ENCODE peak calls at places on chromosomes 16 and 17, in eight cellular contexts. D is dorsolateral prefrontal cortex, M is cardiac fibroblast, G is PC-9, N is cardiac muscle cell, S is AG04450, U is HFF-Myc, H is AG10803. L is an unnamed sample.

GRCh38 chr17:82097187-82097918 is 683 bp downstream of the FASN start:
- DNase-seq in D (no peak), M (peak), G (peak), N (peak), S (no peak), U (no peak), H (peak), L (no peak)

GRCh38 chr16:8816967-8817662 is 19.5 kb downstream of the PMM2 start:
- DNase-seq in D (no peak), M (no peak), G (no peak), N (no peak), S (no peak), U (no peak), H (peak), L (no peak)

GRCh38 chr17:81310963-81311550 is 15.9 kb upstream of the SLC38A10 start:
- DNase-seq in D (no peak), M (no peak), G (no peak), N (no peak), S (no peak), U (no peak), H (no peak), L (no peak)

GRCh38 chr17:48439875-48440505 is 10.0 kb upstream of the SKAP1 start:
- DNase-seq in D (no peak), M (no peak), G (no peak), N (peak), S (no peak), U (no peak), H (no peak), L (no peak)

GRCh38 chr16:85162478-85163277 is 50.4 kb upstream of the CIBAR2 start:
- DNase-seq in D (no peak), M (peak), G (no peak), N (peak), S (peak), U (no peak), H (peak), L (no peak)

GRCh38 chr17:45135978-45136791 is 698 bp downstream of the ACBD4 start:
- DNase-seq in D (no peak), M (no peak), G (no peak), N (no peak), S (no peak), U (no peak), H (no peak), L (no peak)

GRCh38 chr17:47941998-47942490 is 673 bp downstream of the PNPO start:
- DNase-seq in D (no peak), M (no peak), G (no peak), N (no peak), S (no peak), U (no peak), H (no peak), L (no peak)

GRCh38 chr16:84519855-84520254 is 15.4 kb upstream of the MEAK7 start:
- DNase-seq in D (no peak), M (no peak), G (no peak), N (no peak), S (no peak), U (no peak), H (no peak), L (no peak)

GRCh38 chr16:52621651-52622050 is 74.7 kb upstream of the TOX3 start:
- DNase-seq in D (no peak), M (no peak), G (no peak), N (no peak), S (no peak), U (no peak), H (no peak), L (no peak)

GRCh38 chr16:47386201-47386718 is 74.6 kb downstream of the ITFG1 start:
- DNase-seq in D (no peak), M (no peak), G (no peak), N (no peak), S (no peak), U (no peak), H (no peak), L (no peak)

GRCh38 chr17:36036240-36036639 is 18.5 kb upstream of the CCL23 start:
- DNase-seq in D (no peak), M (no peak), G (no peak), N (no peak), S (no peak), U (no peak), H (no peak), L (no peak)

GRCh38 chr17:539048-539447 is 175.6 kb downstream of the VPS53 start:
- DNase-seq in D (no peak), M (no peak), G (no peak), N (no peak), S (no peak), U (no peak), H (no peak), L (no peak)

GRCh38 chr17:71970312-71970711 is 150.5 kb upstream of the SOX9 start:
- DNase-seq in D (no peak), M (peak), G (peak), N (no peak), S (no peak), U (no peak), H (no peak), L (no peak)

GRCh38 chr17:74702132-74702876 is 10.4 kb downstream of the CD300LF start:
- DNase-seq in D (no peak), M (no peak), G (no peak), N (no peak), S (no peak), U (no peak), H (no peak), L (no peak)

GRCh38 chr17:9371019-9371418 is 204.6 kb downstream of the STX8 start:
- DNase-seq in D (no peak), M (peak), G (peak), N (peak), S (no peak), U (no peak), H (peak), L (peak)

GRCh38 chr17:56699186-56699895 is 105.8 kb downstream of the NOG start:
- DNase-seq in D (no peak), M (peak), G (peak), N (peak), S (peak), U (peak), H (peak), L (peak)

GRCh38 chr16:3068486-3068885 is 3.0 kb downstream of the IL32 start:
- DNase-seq in D (no peak), M (no peak), G (no peak), N (no peak), S (no peak), U (no peak), H (no peak), L (no peak)

GRCh38 chr16:75108792-75109731 is 7.5 kb downstream of the LDHD start:
- DNase-seq in D (peak), M (peak), G (peak), N (peak), S (peak), U (peak), H (peak), L (peak)

GRCh38 chr17:65987988-65988387 is 203.9 kb downstream of the CEP112 start:
- DNase-seq in D (no peak), M (peak), G (peak), N (peak), S (peak), U (peak), H (peak), L (peak)

GRCh38 chr16:10895053-10895946 is 18.3 kb downstream of the CIITA start:
- DNase-seq in D (no peak), M (peak), G (no peak), N (peak), S (no peak), U (no peak), H (peak), L (peak)

GRCh38 chr16:49643429-49644142 is 212.3 kb downstream of the ZNF423 start:
- DNase-seq in D (no peak), M (peak), G (no peak), N (peak), S (no peak), U (no peak), H (peak), L (peak)

GRCh38 chr16:83903739-83904138 is 4.8 kb downstream of the MLYCD start:
- DNase-seq in D (no peak), M (peak), G (no peak), N (peak), S (no peak), U (no peak), H (peak), L (no peak)

GRCh38 chr16:88325976-88326375 is 56.8 kb upstream of the ZNF469 start:
- DNase-seq in D (no peak), M (no peak), G (no peak), N (no peak), S (no peak), U (no peak), H (no peak), L (no peak)

GRCh38 chr17:28849281-28849680 is 5.5 kb upstream of the ERAL1 start:
- DNase-seq in D (no peak), M (no peak), G (no peak), N (no peak), S (no peak), U (no peak), H (no peak), L (no peak)

GRCh38 chr17:78476973-78477372 is 98.5 kb downstream of the PGS1 start:
- DNase-seq in D (no peak), M (no peak), G (peak), N (no peak), S (no peak), U (no peak), H (no peak), L (no peak)

GRCh38 chr17:48530208-48530886 is 464 bp downstream of the HOXB1 start:
- DNase-seq in D (no peak), M (no peak), G (no peak), N (no peak), S (no peak), U (no peak), H (no peak), L (no peak)

GRCh38 chr17:13626703-13627102 is 25.0 kb upstream of the HS3ST3A1 start:
- DNase-seq in D (no peak), M (peak), G (no peak), N (peak), S (peak), U (peak), H (peak), L (peak)

GRCh38 chr16:14505846-14506245 is 124.2 kb downstream of the PARN start:
- DNase-seq in D (no peak), M (peak), G (peak), N (peak), S (no peak), U (no peak), H (peak), L (no peak)

GRCh38 chr17:6187836-6188235 is 117.7 kb downstream of the WSCD1 start:
- DNase-seq in D (no peak), M (no peak), G (no peak), N (no peak), S (no peak), U (no peak), H (no peak), L (peak)

GRCh38 chr17:73142763-73143395 is 21.9 kb upstream of the SSTR2 start:
- DNase-seq in D (no peak), M (peak), G (no peak), N (peak), S (no peak), U (peak), H (peak), L (no peak)

GRCh38 chr17:47948706-47949196 is 7.4 kb downstream of the PNPO start:
- DNase-seq in D (no peak), M (no peak), G (peak), N (no peak), S (no peak), U (no peak), H (no peak), L (no peak)

GRCh38 chr17:63444457-63444856 is 1.6 kb downstream of the CYB561 start:
- DNase-seq in D (no peak), M (no peak), G (no peak), N (no peak), S (no peak), U (no peak), H (no peak), L (no peak)

GRCh38 chr17:19382581-19383444 is 4.2 kb downstream of the MFAP4 start:
- DNase-seq in D (peak), M (no peak), G (no peak), N (peak), S (no peak), U (no peak), H (no peak), L (no peak)

GRCh38 chr16:17339764-17340541 is 130.8 kb downstream of the XYLT1 start:
- DNase-seq in D (no peak), M (no peak), G (peak), N (no peak), S (no peak), U (no peak), H (no peak), L (no peak)

GRCh38 chr17:76107507-76107906 is 3.9 kb upstream of the EXOC7 start:
- DNase-seq in D (no peak), M (peak), G (no peak), N (peak), S (no peak), U (no peak), H (no peak), L (no peak)

GRCh38 chr17:44220211-44221071 is 966 bp upstream of the UBTF start:
- DNase-seq in D (no peak), M (peak), G (no peak), N (peak), S (no peak), U (no peak), H (peak), L (no peak)

GRCh38 chr17:40321502-40322416 is 12.8 kb downstream of the RARA start:
- DNase-seq in D (no peak), M (no peak), G (no peak), N (no peak), S (no peak), U (no peak), H (no peak), L (no peak)

GRCh38 chr17:81902023-81902652 is at the start of gene NPB:
- DNase-seq in D (no peak), M (no peak), G (no peak), N (peak), S (no peak), U (no peak), H (no peak), L (no peak)

DNA sequence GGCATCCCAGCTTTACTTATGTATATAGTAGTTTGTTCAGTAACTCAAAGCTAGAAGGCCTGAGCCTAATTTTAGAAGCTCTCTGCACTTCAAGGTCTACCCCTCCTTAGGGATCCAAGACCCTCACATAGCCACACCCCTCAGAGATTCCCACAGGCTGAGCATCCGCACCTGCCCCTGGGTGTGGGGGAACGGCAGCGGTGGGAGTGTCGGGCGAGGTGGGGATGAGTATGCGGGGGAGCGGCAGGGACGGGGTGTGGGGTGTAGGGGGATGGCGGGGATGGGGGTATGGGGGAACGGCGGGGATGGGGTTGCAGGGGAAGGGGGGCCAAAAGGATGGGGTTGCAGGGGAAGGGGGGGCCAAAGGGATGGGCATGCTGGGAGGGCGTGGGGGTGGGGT is 24.9 kb upstream of the BEAN1 start:
- DNase-seq in D (no peak), M (no peak), G (no peak), N (no peak), S (no peak), U (no peak), H (no peak), L (no peak)
- H3K4me3 ChIP-seq in D (no peak), M (no peak), G (no peak), N (no peak), S (no peak), U (no peak), H (no peak), L (no peak)

GRCh38 chr16:27748868-27749546 is 199.1 kb downstream of the KATNIP start:
- DNase-seq in D (no peak), M (peak), G (peak), N (peak), S (peak), U (peak), H (peak), L (peak)
- TF ChIP-seq CTCF in D (peak), M (peak), G (no peak), N (peak), S (peak), U (peak), H (peak), L (peak)

DNA sequence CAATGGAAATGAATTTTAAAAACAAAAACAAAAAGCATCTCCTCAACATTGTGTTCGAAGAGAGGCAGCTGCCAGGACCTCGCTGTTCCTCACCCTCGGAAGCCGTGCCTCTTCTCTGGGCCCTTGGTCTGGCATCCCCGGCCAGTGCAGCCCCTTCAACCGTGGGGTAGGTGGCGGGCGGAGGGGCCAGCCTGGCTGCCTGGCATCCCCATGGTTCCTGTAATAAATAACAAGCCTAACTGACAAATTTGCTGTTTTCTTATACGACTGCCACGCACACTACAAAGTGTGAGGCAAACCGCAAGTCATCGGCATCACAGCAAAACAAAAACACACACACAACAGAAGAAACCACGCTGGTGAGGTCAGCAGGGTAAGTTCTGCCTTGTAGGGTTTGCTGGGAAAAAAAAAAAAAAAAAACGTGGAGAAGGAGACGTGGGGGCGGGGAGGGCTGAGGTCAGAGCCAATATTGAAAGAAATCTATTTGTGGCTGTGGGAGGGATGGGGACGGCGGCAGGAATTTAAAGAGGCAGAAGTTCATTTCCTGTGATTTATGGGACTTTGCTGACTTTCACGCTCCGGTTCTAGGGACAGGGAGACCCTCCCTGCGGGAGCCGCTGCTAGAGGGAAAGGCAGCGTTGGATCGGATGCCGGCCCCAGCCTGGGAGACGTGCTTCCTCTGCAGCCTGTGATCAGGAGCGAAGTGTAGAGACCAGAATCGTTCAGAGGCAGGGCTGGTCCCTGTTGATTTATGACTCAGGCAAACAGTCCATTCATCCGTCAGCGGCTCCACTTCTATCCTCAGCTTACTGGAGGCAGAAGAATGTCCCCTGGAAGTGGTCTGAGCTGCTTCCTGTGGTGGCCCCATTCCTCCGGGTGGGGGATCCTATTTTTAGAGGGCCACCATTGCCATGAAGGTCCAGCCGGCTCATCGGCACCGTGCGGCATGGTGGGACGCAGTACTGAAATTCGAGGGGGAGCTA is 162.8 kb downstream of the FOXL1 start:
- DNase-seq in D (no peak), M (peak), G (no peak), N (peak), S (no peak), U (peak), H (peak), L (peak)
- H3K4me3 ChIP-seq in D (peak), M (peak), G (no peak), N (peak), S (peak), U (peak), H (peak), L (peak)

GRCh38 chr16:4087990-4088577 is 28.2 kb downstream of the ADCY9 start:
- DNase-seq in D (no peak), M (no peak), G (no peak), N (no peak), S (no peak), U (no peak), H (no peak), L (no peak)
- TF ChIP-seq CTCF in D (no peak), M (no peak), G (no peak), N (no peak), S (no peak), U (no peak), H (no peak), L (no peak)

GRCh38 chr16:78605548-78606097 is 506.2 kb downstream of the WWOX start:
- DNase-seq in D (no peak), M (no peak), G (no peak), N (no peak), S (no peak), U (no peak), H (no peak), L (no peak)
- H3K4me3 ChIP-seq in D (no peak), M (no peak), G (no peak), N (no peak), S (no peak), U (no peak), H (no peak), L (no peak)

GRCh38 chr17:49695698-49696232 is 12.0 kb downstream of the SLC35B1 start:
- DNase-seq in D (no peak), M (no peak), G (no peak), N (no peak), S (no peak), U (no peak), H (no peak), L (no peak)
- TF ChIP-seq CTCF in D (peak), M (no peak), G (no peak), N (no peak), S (no peak), U (no peak), H (no peak), L (no peak)

GRCh38 chr16:56615353-56615752 is 7.0 kb downstream of the MT2A start:
- DNase-seq in D (no peak), M (peak), G (peak), N (peak), S (no peak), U (no peak), H (no peak), L (no peak)

GRCh38 chr16:56618138-56618537 is 7.4 kb upstream of the MT1E start:
- DNase-seq in D (no peak), M (no peak), G (no peak), N (no peak), S (no peak), U (no peak), H (no peak), L (no peak)

GRCh38 chr16:56616608-56617211 is 8.3 kb downstream of the MT2A start:
- DNase-seq in D (no peak), M (no peak), G (no peak), N (no peak), S (no peak), U (no peak), H (no peak), L (no peak)

GRCh38 chr16:56614549-56614991 is 6.2 kb downstream of the MT2A start:
- DNase-seq in D (no peak), M (peak), G (peak), N (no peak), S (no peak), U (no peak), H (peak), L (peak)

GRCh38 chr16:56617212-56618085 is 8.1 kb upstream of the MT1E start:
- DNase-seq in D (no peak), M (peak), G (no peak), N (peak), S (no peak), U (no peak), H (peak), L (no peak)
- H3K4me3 ChIP-seq in D (peak), M (peak), G (no peak), N (no peak), S (peak), U (peak), H (peak), L (peak)